ENCODE peak calls at places on chromosomes 2 and 18, in ten cellular contexts. Q is transverse colon; K is CD8-positive, alpha-beta T cell; V is heart left ventricle; A is breast epithelium; L is aorta; Y is cardiac muscle cell; W is right lobe of liver; F is hepatocyte; S is SK-N-SH. G is an unnamed sample. For H3K4me1, the result is how much of the 10 kb centered on the place peaks cover.

GRCh38 chr2:112182581-112183034 is 44.4 kb downstream of the FBLN7 start:
- DNase-seq in K (no peak), L (no peak), Y (no peak), A (no peak), Q (no peak), V (no peak), F (no peak), S (no peak), W (no peak), G (no peak)

GRCh38 chr18:6487968-6488367 is 73.3 kb upstream of the L3MBTL4 start:
- DNase-seq in S (no peak), Q (no peak), K (no peak), L (no peak), F (no peak), V (no peak), W (no peak), A (no peak), Y (no peak), G (no peak)

GRCh38 chr2:162050513-162050961 is 23.5 kb downstream of the DPP4 start:
- DNase-seq in F (no peak), L (no peak), S (no peak), K (no peak), Q (no peak), V (no peak), Y (no peak), A (no peak), W (peak), G (no peak)

GRCh38 chr2:77839102-77839501 is 316.9 kb upstream of the LRRTM4 start:
- DNase-seq in L (no peak), F (no peak), Q (no peak), V (no peak), K (no peak), Y (no peak), A (no peak), W (no peak), S (no peak), G (no peak)

GRCh38 chr2:69567157-69567908 is 76.2 kb downstream of the AAK1 start:
- DNase-seq in A (no peak), F (no peak), W (no peak), S (no peak), L (no peak), Y (no peak), V (no peak), K (no peak), Q (no peak), G (no peak)

GRCh38 chr2:68768461-68768860 is 33.9 kb downstream of the ARHGAP25 start:
- DNase-seq in S (no peak), Q (no peak), F (no peak), L (no peak), V (no peak), K (no peak), A (no peak), W (no peak), Y (no peak), G (no peak)

GRCh38 chr2:132773331-132773730 is 103.3 kb upstream of the LYPD1 start:
- DNase-seq in V (no peak), F (no peak), A (no peak), S (no peak), Y (no peak), K (no peak), Q (no peak), L (no peak), W (no peak), G (no peak)

GRCh38 chr2:203994735-203995134 is 58.2 kb downstream of the ICOS start:
- DNase-seq in F (no peak), L (no peak), V (no peak), A (no peak), Y (no peak), K (no peak), Q (no peak), S (no peak), W (no peak), G (no peak)

GRCh38 chr2:179049203-179049545 is 763 bp downstream of the CCDC141 start:
- DNase-seq in A (no peak), Y (peak), W (no peak), V (no peak), L (no peak), F (no peak), K (peak), Q (no peak), S (no peak), G (no peak)

GRCh38 chr2:3170792-3171455 is 206.7 kb downstream of the EIPR1 start:
- DNase-seq in S (peak), Q (no peak), Y (no peak), V (no peak), A (no peak), F (no peak), K (no peak), W (peak), L (no peak), G (no peak)

GRCh38 chr2:120305296-120305695 is 40.6 kb upstream of the INHBB start:
- DNase-seq in W (no peak), L (no peak), V (no peak), Q (no peak), S (peak), K (no peak), A (no peak), Y (peak), F (peak), G (no peak)

GRCh38 chr2:120715356-120715755 is 20.3 kb upstream of the GLI2 start:
- DNase-seq in S (no peak), A (no peak), Q (no peak), W (no peak), F (no peak), Y (no peak), V (no peak), L (no peak), K (no peak), G (no peak)

GRCh38 chr2:105143467-105144127 is 97.9 kb upstream of the GPR45 start:
- DNase-seq in F (peak), K (no peak), L (no peak), Y (peak), Q (no peak), V (no peak), A (no peak), W (no peak), S (peak), G (peak)

GRCh38 chr2:159904565-159905281 is 106.7 kb upstream of the CD302 start:
- DNase-seq in A (peak), W (peak), F (peak), Y (peak), Q (peak), V (peak), S (no peak), K (peak), L (peak), G (peak)

GRCh38 chr2:37344453-37345361 is at the start of gene QPCT:
- DNase-seq in V (peak), S (peak), Y (no peak), F (no peak), W (peak), Q (peak), K (peak), L (peak), A (peak), G (peak)

GRCh38 chr2:19898592-19899329 is 3.0 kb downstream of the TTC32 start:
- DNase-seq in Y (no peak), F (no peak), W (no peak), S (peak), K (no peak), V (no peak), L (no peak), Q (no peak), A (no peak), G (no peak)

GRCh38 chr2:237886702-237887481 is 27.5 kb downstream of the RAMP1 start:
- DNase-seq in W (no peak), L (peak), Q (peak), A (peak), V (peak), Y (peak), K (no peak), F (peak), S (peak), G (peak)

GRCh38 chr2:219362524-219363164 is 25.1 kb downstream of the DNPEP start:
- DNase-seq in L (no peak), Q (peak), A (no peak), W (no peak), K (no peak), S (no peak), F (peak), Y (no peak), V (peak), G (peak)

GRCh38 chr2:213232649-213233437 is 51.4 kb upstream of the SPAG16 start:
- DNase-seq in V (no peak), K (peak), A (no peak), Y (peak), S (no peak), L (no peak), Q (no peak), W (no peak), F (no peak), G (no peak)

GRCh38 chr2:213235741-213236140 is 48.5 kb upstream of the SPAG16 start:
- DNase-seq in W (no peak), Y (no peak), K (no peak), S (no peak), L (no peak), V (no peak), F (no peak), Q (no peak), A (no peak), G (no peak)

GRCh38 chr2:213233438-213234330 is 50.6 kb upstream of the SPAG16 start:
- DNase-seq in A (no peak), S (no peak), F (no peak), W (no peak), Q (no peak), V (no peak), Y (no peak), L (no peak), K (no peak), G (no peak)

GRCh38 chr2:213237251-213237650 is 47.0 kb upstream of the SPAG16 start:
- DNase-seq in S (no peak), Q (no peak), W (no peak), A (no peak), K (no peak), V (no peak), L (no peak), Y (no peak), F (no peak), G (no peak)

DNA sequence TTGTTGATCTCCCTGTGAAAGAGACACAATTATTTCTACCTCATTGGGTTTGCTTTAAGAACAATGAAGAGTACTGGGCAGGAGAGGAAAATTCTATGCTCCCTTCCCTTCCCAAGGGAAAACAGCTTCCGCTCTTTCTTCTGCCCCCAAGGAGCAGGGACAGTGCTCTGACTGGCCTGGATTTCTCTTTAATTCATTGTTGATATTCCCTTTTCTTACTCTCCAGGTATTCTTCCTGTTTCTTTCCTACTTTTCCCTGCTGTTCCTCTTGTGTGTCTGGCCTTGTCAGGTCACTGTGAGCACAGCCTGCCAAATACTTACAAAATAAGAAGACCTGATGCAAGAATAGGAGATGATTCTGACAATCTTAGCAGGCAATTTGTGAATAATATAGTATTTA is 49.6 kb upstream of the SPAG16 start:
- DNase-seq in F (no peak), A (no peak), V (no peak), L (no peak), Q (no peak), W (no peak), S (no peak), K (no peak), Y (no peak), G (no peak)
- H3K4me1 ChIP-seq in F (under half), A (under half), V (under half), L (under half), Q (under half), W (under half), S (under half), K (under half), Y (under half), G (under half)

DNA sequence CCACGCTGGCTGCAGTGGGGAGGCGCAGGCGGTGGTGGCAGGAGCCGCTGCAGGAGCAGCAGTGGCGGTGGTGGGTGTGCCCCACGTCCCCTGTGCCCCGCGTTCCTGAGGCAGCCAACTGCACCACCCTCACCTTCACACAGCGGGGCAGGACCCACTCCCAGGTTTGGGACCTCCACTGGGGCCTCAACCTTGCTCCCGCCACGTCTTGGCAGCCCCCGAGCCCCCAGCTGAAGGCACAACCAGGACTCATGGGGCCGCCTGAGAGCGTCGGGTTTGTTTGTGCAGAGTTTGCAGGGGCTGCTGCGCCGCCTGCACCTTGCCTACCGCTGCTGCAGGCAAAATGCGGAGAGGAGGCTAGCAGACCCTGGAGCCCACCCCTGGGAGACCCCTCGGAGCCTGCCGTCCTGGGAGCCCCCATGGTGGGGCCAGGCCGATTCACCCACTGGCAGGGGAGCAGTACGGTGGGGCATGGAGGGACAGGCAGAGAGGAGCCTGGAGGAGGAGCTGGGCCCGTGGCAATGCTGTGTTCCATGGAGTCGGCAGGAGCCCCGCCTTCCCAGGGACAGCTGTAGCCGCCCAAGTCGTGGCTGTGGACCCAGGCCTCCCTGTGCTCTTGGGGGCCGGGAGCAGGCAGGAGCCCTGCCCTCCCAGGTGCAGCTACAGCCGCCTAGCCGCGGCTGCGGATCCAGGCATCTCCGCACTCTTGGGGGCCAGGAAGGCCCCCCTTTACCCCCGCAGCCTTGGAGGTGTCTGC is 14.7 kb upstream of the EML6 start:
- DNase-seq in A (peak), L (peak), F (peak), Q (peak), W (peak), V (peak), Y (no peak), S (no peak), K (no peak), G (peak)
- H3K27ac ChIP-seq in A (peak), L (no peak), F (no peak), Q (peak), W (peak), V (peak), Y (no peak), S (no peak), K (no peak), G (no peak)

DNA sequence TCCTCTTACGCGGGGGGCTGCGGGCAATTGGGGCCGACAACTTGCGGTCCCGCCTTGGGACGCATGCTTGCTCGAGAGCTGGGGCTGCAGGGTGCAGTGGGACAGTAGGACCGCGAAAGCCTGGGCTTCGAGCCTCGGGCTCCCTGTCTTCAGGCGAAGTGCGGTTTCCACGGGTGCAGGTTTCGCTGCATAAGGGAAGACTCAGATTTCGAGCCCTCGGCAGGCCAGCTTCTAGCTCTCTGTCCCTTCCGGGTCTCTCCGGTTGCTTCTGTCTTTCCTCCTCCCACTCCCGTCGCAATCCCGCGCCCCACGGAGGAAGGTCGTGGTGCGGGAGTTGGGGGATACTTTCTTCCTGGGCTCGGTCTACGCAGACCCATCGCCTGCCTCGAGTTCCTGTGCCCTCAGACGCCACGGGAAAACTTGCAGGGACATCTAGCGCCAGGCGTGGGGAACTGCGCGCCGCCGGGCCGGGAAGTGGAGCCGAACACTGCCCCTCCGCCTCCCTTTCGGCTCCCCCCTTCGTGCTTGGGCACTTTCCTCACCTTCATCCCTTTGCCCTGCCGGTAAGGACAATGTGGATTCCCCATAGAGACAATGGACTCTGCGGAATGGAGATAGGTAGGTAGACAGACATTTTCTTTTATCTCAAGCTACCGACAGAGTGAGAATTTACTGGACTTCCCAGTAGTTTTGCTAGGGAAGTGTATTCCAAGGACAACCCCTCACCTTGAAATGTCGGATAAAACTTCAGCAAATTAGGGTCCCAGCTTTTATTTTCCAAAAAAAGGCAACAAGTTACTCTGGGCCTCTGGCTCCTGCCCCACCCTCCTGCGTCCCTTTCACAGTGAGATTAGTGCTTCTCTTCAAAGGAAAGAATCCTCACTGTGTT is 4.2 kb upstream of the HOXD13 start:
- DNase-seq in L (peak), K (no peak), S (peak), W (peak), Q (peak), V (no peak), F (peak), Y (peak), A (no peak), G (peak)
- H3K4me3 ChIP-seq in L (peak), K (no peak), S (peak), W (no peak), Q (no peak), V (peak), F (peak), Y (peak), A (no peak), G (peak)

DNA sequence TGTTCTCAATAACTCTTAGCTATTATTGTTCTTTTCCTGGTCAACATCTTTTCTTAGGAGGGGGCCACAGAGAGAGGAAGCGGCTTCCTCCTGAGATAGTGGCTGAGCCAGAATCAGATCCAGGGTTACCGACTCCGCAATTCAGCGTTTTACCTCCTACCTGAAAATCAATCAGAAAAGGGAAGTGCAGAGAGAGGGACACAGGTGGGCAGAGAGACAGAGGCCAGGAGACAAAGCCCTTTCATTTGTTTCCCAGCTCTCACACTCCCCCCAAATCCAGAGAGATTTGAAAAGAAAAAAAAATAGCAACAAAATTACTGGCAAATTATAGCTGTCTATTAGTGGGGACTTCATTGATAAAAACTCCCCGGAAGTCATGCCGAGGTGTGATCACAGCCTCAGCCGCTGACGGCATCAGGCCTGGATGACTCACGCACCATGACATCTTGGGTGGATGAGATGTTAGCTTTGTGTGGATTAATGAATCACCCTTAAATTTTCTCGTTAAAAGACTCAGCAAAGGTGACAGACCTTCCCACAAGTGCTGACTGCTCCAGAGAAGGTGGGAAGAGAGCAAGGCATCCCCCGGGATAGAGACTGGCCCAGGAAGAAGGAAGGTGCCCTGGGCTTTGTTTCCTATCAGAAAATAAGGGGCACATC is 120.7 kb downstream of the LOXHD1 start:
- DNase-seq in Y (no peak), A (no peak), Q (no peak), L (no peak), F (no peak), S (no peak), V (no peak), K (no peak), W (no peak), G (no peak)
- H3K4me1 ChIP-seq in Y (under half), A (under half), Q (under half), L (under half), F (under half), S (under half), V (under half), K (under half), W (under half), G (under half)

DNA sequence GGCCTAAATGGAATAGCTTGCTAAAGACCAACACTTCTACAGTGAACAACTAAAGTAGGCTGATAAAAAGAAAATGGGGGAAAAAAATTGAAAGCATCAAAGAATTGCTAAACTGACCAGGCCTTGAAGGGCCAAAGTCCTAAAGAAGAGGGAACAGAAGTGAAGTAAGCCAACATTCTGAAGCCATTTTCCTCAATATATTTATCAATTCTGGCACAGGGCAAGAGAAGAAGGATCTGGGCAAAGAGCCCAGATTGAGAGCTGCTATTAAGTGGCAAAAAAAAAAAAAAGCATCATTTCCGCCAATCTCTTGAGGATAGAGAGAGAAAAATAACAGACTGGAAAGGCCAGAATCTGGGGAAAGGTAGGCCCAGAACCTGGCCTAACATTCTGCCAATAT is 25.7 kb downstream of the FANCL start:
- DNase-seq in V (no peak), A (no peak), F (no peak), K (no peak), Y (no peak), Q (no peak), S (no peak), L (no peak), W (no peak), G (no peak)
- H3K27ac ChIP-seq in V (no peak), A (no peak), F (no peak), K (no peak), Y (no peak), Q (no peak), S (peak), L (no peak), W (no peak), G (no peak)

GRCh38 chr2:12720181-12720580 is 3.4 kb downstream of the TRIB2 start:
- DNase-seq in K (peak), Q (no peak), Y (no peak), S (no peak), W (no peak), V (peak), A (no peak), F (no peak), L (no peak), G (no peak)
- H3K4me3 ChIP-seq in K (peak), Q (no peak), Y (peak), S (peak), W (peak), V (peak), A (peak), F (peak), L (peak), G (peak)

G was measured in psoas muscle.